ENCODE peak calls at places on chromosomes 1 and 21, in eight cellular contexts. J is GDM1; G is HTR-8/SVneo; U is stimulated activated naive CD4-positive, alpha-beta T cell; Z is AML-193; H is RWPE1; C is left colon; B is stomach. L is an unnamed sample.

GRCh38 chr1:172417552-172417951 is 2.9 kb upstream of the C1orf105 start:
- DNase-seq in H (peak), U (no peak), Z (no peak), J (no peak), G (no peak), C (no peak), B (no peak), L (no peak)

GRCh38 chr1:205880923-205881322 is 31.0 kb upstream of the PM20D1 start:
- DNase-seq in B (no peak), U (no peak), J (no peak), Z (no peak), C (no peak), H (no peak), G (no peak), L (no peak)

GRCh38 chr21:31371715-31372114 is 27.7 kb upstream of the TIAM1 start:
- DNase-seq in J (no peak), H (no peak), U (no peak), G (no peak), C (no peak), B (no peak), Z (no peak), L (no peak)

GRCh38 chr1:226664413-226665101 is 74.5 kb downstream of the ITPKB start:
- DNase-seq in B (peak), U (no peak), Z (no peak), G (no peak), J (no peak), H (no peak), C (no peak), L (no peak)

GRCh38 chr1:152047954-152048640 is 11.3 kb upstream of the S100A11 start:
- DNase-seq in C (peak), G (peak), U (peak), B (peak), Z (peak), H (peak), J (peak), L (peak)

GRCh38 chr1:248421384-248421783 is 18.5 kb downstream of the OR2T1 start:
- DNase-seq in H (no peak), C (no peak), U (no peak), J (no peak), Z (no peak), B (no peak), G (no peak), L (no peak)

GRCh38 chr21:34886554-34887385 is 162.3 kb downstream of the RUNX1 start:
- DNase-seq in J (no peak), C (peak), B (no peak), G (no peak), Z (no peak), U (no peak), H (no peak), L (no peak)

GRCh38 chr1:5099558-5099957 is 445.1 kb downstream of the AJAP1 start:
- DNase-seq in Z (no peak), G (no peak), J (no peak), B (no peak), U (no peak), C (no peak), H (no peak), L (no peak)

GRCh38 chr1:62688687-62689085 is 500 bp upstream of the DOCK7 start:
- DNase-seq in C (no peak), J (no peak), B (no peak), Z (no peak), U (no peak), H (no peak), G (no peak), L (no peak)

GRCh38 chr1:245990315-245991022 is 516.6 kb downstream of the SMYD3 start:
- DNase-seq in Z (no peak), C (no peak), J (no peak), G (no peak), U (no peak), B (no peak), H (no peak), L (no peak)

GRCh38 chr1:221732052-221732451 is 9.8 kb downstream of the DUSP10 start:
- DNase-seq in Z (no peak), J (no peak), G (no peak), H (no peak), B (no peak), C (no peak), U (no peak), L (no peak)

L was measured in H4.